ENCODE peak calls at places on chromosomes 4 and X, in nine cellular contexts. O is NCI-H1105 treated with DMSO at 0.1 percent for 48 hours, J is myocyte, A is HT-29, H is HCEC 1CT, C is AG09309, T is endothelial cell, W is erythroblast, V is HCT116. S is an unnamed sample.

GRCh38 chr4:10078481-10079233 is 37.9 kb downstream of the WDR1 start:
- DNase-seq in O (no peak), J (no peak), A (no peak), H (no peak), C (no peak), T (no peak), W (no peak), V (no peak), S (no peak)

GRCh38 chr4:94516999-94517398 is 65.3 kb downstream of the PDLIM5 start:
- DNase-seq in O (no peak), J (no peak), A (peak; percentile 64), H (peak; percentile 31), C (no peak), T (no peak), W (no peak), V (peak; percentile 37), S (no peak)

GRCh38 chr4:76457885-76458284 is 22.9 kb downstream of the SHROOM3 start:
- DNase-seq in O (no peak), J (no peak), A (no peak), H (no peak), C (no peak), T (no peak), W (no peak), V (peak; percentile 27), S (no peak)

GRCh38 chr4:81850701-81851100 is 379.0 kb upstream of the RASGEF1B start:
- DNase-seq in O (no peak), J (no peak), A (no peak), H (no peak), C (no peak), T (no peak), W (no peak), V (no peak), S (no peak)

GRCh38 chr4:121583396-121583795 is 113.4 kb downstream of the ANXA5 start:
- DNase-seq in O (no peak), J (no peak), A (no peak), H (no peak), C (no peak), T (no peak), W (no peak), V (no peak), S (no peak)

GRCh38 chrX:134622056-134622812 is 36.0 kb downstream of the PLAC1 start:
- DNase-seq in O (no peak), J (peak; percentile 90), A (no peak), H (peak; percentile 85), C (peak; percentile 55), T (peak; percentile 4), W (peak; percentile 30), V (peak; percentile 23), S (no peak)

GRCh38 chr4:40486534-40486933 is 143.1 kb downstream of the RBM47 start:
- DNase-seq in O (no peak), J (no peak), A (no peak), H (peak; percentile 79), C (peak; percentile 17), T (no peak), W (no peak), V (no peak), S (no peak)

GRCh38 chrX:150362599-150363481 is at the start of gene MAMLD1:
- DNase-seq in O (peak; percentile 42), J (peak; percentile 81), A (no peak), H (peak; percentile 81), C (peak; percentile 51), T (peak; percentile 18), W (peak; percentile 79), V (peak; percentile 51), S (no peak)

GRCh38 chr4:51880016-51880915 is 37.3 kb downstream of the DCUN1D4 start:
- DNase-seq in O (no peak), J (no peak), A (no peak), H (no peak), C (peak; percentile 71), T (no peak), W (no peak), V (no peak), S (no peak)

GRCh38 chrX:19800821-19801220 is 86.6 kb downstream of the SH3KBP1 start:
- DNase-seq in O (no peak), J (peak; percentile 11), A (no peak), H (no peak), C (no peak), T (no peak), W (no peak), V (no peak), S (no peak)

GRCh38 chr4:140374130-140374477 is 658 bp downstream of the SCOC start:
- DNase-seq in O (no peak), J (no peak), A (no peak), H (peak; percentile 5), C (no peak), T (no peak), W (peak; percentile 39), V (no peak), S (no peak)

GRCh38 chr4:106875340-106875739 is 160.8 kb downstream of the DKK2 start:
- DNase-seq in O (no peak), J (no peak), A (no peak), H (no peak), C (no peak), T (no peak), W (no peak), V (no peak), S (no peak)

GRCh38 chrX:112761239-112762207 is 79.1 kb downstream of the AMOT start:
- DNase-seq in O (no peak), J (no peak), A (no peak), H (no peak), C (no peak), T (no peak), W (no peak), V (no peak), S (no peak)

GRCh38 chrX:24506082-24506481 is 41.0 kb downstream of the PDK3 start:
- DNase-seq in O (no peak), J (no peak), A (no peak), H (no peak), C (no peak), T (no peak), W (peak; percentile 12), V (no peak), S (no peak)

GRCh38 chr4:110793890-110794588 is 171.2 kb upstream of the PITX2 start:
- DNase-seq in O (no peak), J (peak; percentile 46), A (no peak), H (no peak), C (no peak), T (no peak), W (no peak), V (no peak), S (no peak)

GRCh38 chr4:1212546-1213335 is 36.2 kb downstream of the CTBP1 start:
- DNase-seq in O (no peak), J (no peak), A (no peak), H (no peak), C (no peak), T (no peak), W (no peak), V (no peak), S (no peak)

GRCh38 chrX:149982310-149982709 is 44.0 kb upstream of the EOLA2 start:
- DNase-seq in O (no peak), J (peak; percentile 3), A (no peak), H (no peak), C (no peak), T (no peak), W (no peak), V (no peak), S (no peak)

GRCh38 chr4:13528823-13529129 is 15.5 kb downstream of the NKX3-2 start:
- DNase-seq in O (no peak), J (no peak), A (no peak), H (no peak), C (no peak), T (no peak), W (no peak), V (no peak), S (no peak)

GRCh38 chr4:139239127-139239772 is 40.8 kb downstream of the MGARP start:
- DNase-seq in O (no peak), J (no peak), A (no peak), H (no peak), C (no peak), T (no peak), W (no peak), V (no peak), S (no peak)

GRCh38 chr4:3364199-3364598 is 71.4 kb downstream of the RGS12 start:
- DNase-seq in O (no peak), J (no peak), A (no peak), H (no peak), C (no peak), T (no peak), W (no peak), V (no peak), S (no peak)

GRCh38 chrX:107561468-107562215 is 66.7 kb upstream of the PRPS1 start:
- DNase-seq in O (no peak), J (no peak), A (no peak), H (no peak), C (no peak), T (no peak), W (peak; percentile 5), V (no peak), S (no peak)

GRCh38 chr4:973431-974397 is at the start of gene DGKQ:
- DNase-seq in O (no peak), J (peak; percentile 85), A (peak; percentile 79), H (peak; percentile 65), C (peak; percentile 18), T (peak; percentile 87), W (peak; percentile 94), V (no peak), S (peak; percentile 83)

GRCh38 chr4:106010761-106011160 is 115.5 kb downstream of the NPNT start:
- DNase-seq in O (no peak), J (no peak), A (no peak), H (no peak), C (no peak), T (no peak), W (no peak), V (no peak), S (no peak)

GRCh38 chr4:70712150-70712549 is 9.6 kb upstream of the RUFY3 start:
- DNase-seq in O (no peak), J (no peak), A (no peak), H (no peak), C (no peak), T (no peak), W (no peak), V (no peak), S (no peak)

GRCh38 chr4:154807042-154807630 is 26.1 kb downstream of the RBM46 start:
- DNase-seq in O (peak; percentile 20), J (peak; percentile 48), A (peak; percentile 61), H (peak; percentile 37), C (peak; percentile 14), T (no peak), W (peak; percentile 56), V (peak; percentile 34), S (no peak)

GRCh38 chr4:37645736-37646135 is 40.4 kb downstream of the RELL1 start:
- DNase-seq in O (no peak), J (no peak), A (no peak), H (no peak), C (no peak), T (no peak), W (no peak), V (no peak), S (no peak)

GRCh38 chr4:76679691-76680090 is 218.3 kb downstream of the SOWAHB start:
- DNase-seq in O (no peak), J (no peak), A (no peak), H (no peak), C (no peak), T (no peak), W (no peak), V (no peak), S (no peak)

GRCh38 chrX:56462389-56462788 is 101.0 kb upstream of the UBQLN2 start:
- DNase-seq in O (no peak), J (no peak), A (peak; percentile 15), H (no peak), C (no peak), T (no peak), W (no peak), V (no peak), S (no peak)

GRCh38 chrX:39718951-39719350 is 378.8 kb downstream of the BCOR start:
- DNase-seq in O (no peak), J (no peak), A (no peak), H (no peak), C (no peak), T (no peak), W (no peak), V (no peak), S (no peak)

GRCh38 chr4:32661229-32661628 is 1941.1 kb downstream of the PCDH7 start:
- DNase-seq in O (no peak), J (no peak), A (no peak), H (no peak), C (no peak), T (no peak), W (no peak), V (no peak), S (no peak)

GRCh38 chr4:183658362-183659028 is 490 bp downstream of the RWDD4 start:
- DNase-seq in O (no peak), J (peak; percentile 34), A (peak; percentile 28), H (peak; percentile 0), C (no peak), T (peak; percentile 31), W (peak; percentile 67), V (no peak), S (peak; percentile 32)

S was measured in central memory CD8-positive, alpha-beta T cell.